ENCODE peak calls at places on chromosomes 2 and 18, in nine cellular contexts. One of them, this sample, is unnamed.

GRCh38 chr2:36277146-36277808 is 78.3 kb upstream of the CRIM1 start:
- DNase-seq in right lobe of liver: no peak
- DNase-seq in GM23338: no peak
- DNase-seq in tibial nerve: no peak
- DNase-seq in psoas muscle: no peak
- DNase-seq in CD8-positive, alpha-beta memory T cell: no peak
- DNase-seq in naive thymus-derived CD4-positive, alpha-beta T cell: no peak
- DNase-seq in pancreas: no peak
- DNase-seq in OCI-LY7: no peak
- DNase-seq in this sample: no peak

GRCh38 chr2:225494100-225494459 is 94.6 kb downstream of the NYAP2 start:
- DNase-seq in CD8-positive, alpha-beta memory T cell: no peak
- DNase-seq in OCI-LY7: no peak
- DNase-seq in naive thymus-derived CD4-positive, alpha-beta T cell: no peak
- DNase-seq in tibial nerve: no peak
- DNase-seq in right lobe of liver: no peak
- DNase-seq in psoas muscle: no peak
- DNase-seq in pancreas: no peak
- DNase-seq in GM23338: no peak
- DNase-seq in this sample: no peak

GRCh38 chr2:144596074-144596871 is 76.4 kb upstream of the ZEB2 start:
- DNase-seq in psoas muscle: no peak
- DNase-seq in GM23338: peak; percentile 17
- DNase-seq in CD8-positive, alpha-beta memory T cell: no peak
- DNase-seq in right lobe of liver: no peak
- DNase-seq in OCI-LY7: peak; percentile 74
- DNase-seq in tibial nerve: no peak
- DNase-seq in pancreas: no peak
- DNase-seq in naive thymus-derived CD4-positive, alpha-beta T cell: no peak
- DNase-seq in this sample: no peak

GRCh38 chr2:77005522-77005921 is 516.7 kb downstream of the LRRTM4 start:
- DNase-seq in CD8-positive, alpha-beta memory T cell: no peak
- DNase-seq in pancreas: no peak
- DNase-seq in OCI-LY7: no peak
- DNase-seq in tibial nerve: no peak
- DNase-seq in naive thymus-derived CD4-positive, alpha-beta T cell: no peak
- DNase-seq in psoas muscle: no peak
- DNase-seq in right lobe of liver: no peak
- DNase-seq in GM23338: no peak
- DNase-seq in this sample: no peak

GRCh38 chr2:38572167-38572566 is 30.6 kb downstream of the HNRNPLL start:
- DNase-seq in right lobe of liver: no peak
- DNase-seq in psoas muscle: no peak
- DNase-seq in OCI-LY7: no peak
- DNase-seq in pancreas: no peak
- DNase-seq in tibial nerve: no peak
- DNase-seq in GM23338: no peak
- DNase-seq in naive thymus-derived CD4-positive, alpha-beta T cell: no peak
- DNase-seq in CD8-positive, alpha-beta memory T cell: no peak
- DNase-seq in this sample: no peak

GRCh38 chr2:203679401-203679800 is 27.0 kb upstream of the CD28 start:
- DNase-seq in tibial nerve: no peak
- DNase-seq in psoas muscle: no peak
- DNase-seq in naive thymus-derived CD4-positive, alpha-beta T cell: no peak
- DNase-seq in CD8-positive, alpha-beta memory T cell: no peak
- DNase-seq in right lobe of liver: no peak
- DNase-seq in pancreas: no peak
- DNase-seq in GM23338: no peak
- DNase-seq in OCI-LY7: no peak
- DNase-seq in this sample: no peak

GRCh38 chr2:185433824-185434223 is 304.8 kb upstream of the FSIP2 start:
- DNase-seq in right lobe of liver: no peak
- DNase-seq in pancreas: no peak
- DNase-seq in naive thymus-derived CD4-positive, alpha-beta T cell: no peak
- DNase-seq in CD8-positive, alpha-beta memory T cell: no peak
- DNase-seq in GM23338: peak; percentile 19
- DNase-seq in OCI-LY7: no peak
- DNase-seq in tibial nerve: no peak
- DNase-seq in psoas muscle: no peak
- DNase-seq in this sample: no peak

GRCh38 chr2:62304429-62305417 is 108.8 kb downstream of the B3GNT2 start:
- DNase-seq in right lobe of liver: peak; percentile 67
- DNase-seq in psoas muscle: peak; percentile 47
- DNase-seq in pancreas: peak; percentile 21
- DNase-seq in tibial nerve: no peak
- DNase-seq in CD8-positive, alpha-beta memory T cell: peak; percentile 38
- DNase-seq in OCI-LY7: peak; percentile 72
- DNase-seq in GM23338: peak; percentile 49
- DNase-seq in naive thymus-derived CD4-positive, alpha-beta T cell: no peak
- DNase-seq in this sample: peak; percentile 86

GRCh38 chr2:65353927-65354326 is 78.5 kb downstream of the SPRED2 start:
- DNase-seq in right lobe of liver: no peak
- DNase-seq in pancreas: no peak
- DNase-seq in naive thymus-derived CD4-positive, alpha-beta T cell: no peak
- DNase-seq in tibial nerve: no peak
- DNase-seq in psoas muscle: no peak
- DNase-seq in OCI-LY7: no peak
- DNase-seq in GM23338: no peak
- DNase-seq in CD8-positive, alpha-beta memory T cell: no peak
- DNase-seq in this sample: no peak
- H3K4me1 ChIP-seq in right lobe of liver: no peaks in the 10 kb centered on the region
- H3K4me1 ChIP-seq in pancreas: peaks cover 10% of the 10 kb centered on the region
- H3K4me1 ChIP-seq in naive thymus-derived CD4-positive, alpha-beta T cell: no peaks in the 10 kb centered on the region
- H3K4me1 ChIP-seq in tibial nerve: peaks cover 3% of the 10 kb centered on the region
- H3K4me1 ChIP-seq in psoas muscle: peaks cover 19% of the 10 kb centered on the region
- H3K4me1 ChIP-seq in OCI-LY7: peaks cover 100% of the 10 kb centered on the region
- H3K4me1 ChIP-seq in GM23338: peaks cover 43% of the 10 kb centered on the region
- H3K4me1 ChIP-seq in CD8-positive, alpha-beta memory T cell: no peaks in the 10 kb centered on the region
- H3K4me1 ChIP-seq in this sample: peaks cover 63% of the 10 kb centered on the region

GRCh38 chr2:105143094-105143466 is 98.5 kb upstream of the GPR45 start:
- DNase-seq in right lobe of liver: no peak
- DNase-seq in pancreas: no peak
- DNase-seq in CD8-positive, alpha-beta memory T cell: no peak
- DNase-seq in GM23338: no peak
- DNase-seq in OCI-LY7: no peak
- DNase-seq in tibial nerve: no peak
- DNase-seq in naive thymus-derived CD4-positive, alpha-beta T cell: no peak
- DNase-seq in psoas muscle: no peak
- DNase-seq in this sample: no peak

GRCh38 chr2:105142239-105142638 is 99.3 kb upstream of the GPR45 start:
- DNase-seq in GM23338: peak; percentile 12
- DNase-seq in right lobe of liver: no peak
- DNase-seq in pancreas: no peak
- DNase-seq in naive thymus-derived CD4-positive, alpha-beta T cell: no peak
- DNase-seq in OCI-LY7: no peak
- DNase-seq in tibial nerve: no peak
- DNase-seq in CD8-positive, alpha-beta memory T cell: no peak
- DNase-seq in psoas muscle: no peak
- DNase-seq in this sample: no peak

GRCh38 chr2:105144941-105145300 is 96.6 kb upstream of the GPR45 start:
- DNase-seq in CD8-positive, alpha-beta memory T cell: no peak
- DNase-seq in OCI-LY7: no peak
- DNase-seq in right lobe of liver: no peak
- DNase-seq in psoas muscle: no peak
- DNase-seq in pancreas: no peak
- DNase-seq in naive thymus-derived CD4-positive, alpha-beta T cell: no peak
- DNase-seq in tibial nerve: no peak
- DNase-seq in GM23338: no peak
- DNase-seq in this sample: no peak

GRCh38 chr2:105143467-105144127 is 97.9 kb upstream of the GPR45 start:
- DNase-seq in pancreas: no peak
- DNase-seq in psoas muscle: peak; percentile 16
- DNase-seq in naive thymus-derived CD4-positive, alpha-beta T cell: no peak
- DNase-seq in right lobe of liver: no peak
- DNase-seq in GM23338: peak; percentile 71
- DNase-seq in CD8-positive, alpha-beta memory T cell: no peak
- DNase-seq in tibial nerve: no peak
- DNase-seq in OCI-LY7: no peak
- DNase-seq in this sample: no peak

GRCh38 chr2:105144128-105144940 is 97.2 kb upstream of the GPR45 start:
- DNase-seq in naive thymus-derived CD4-positive, alpha-beta T cell: no peak
- DNase-seq in pancreas: no peak
- DNase-seq in right lobe of liver: no peak
- DNase-seq in OCI-LY7: no peak
- DNase-seq in GM23338: no peak
- DNase-seq in tibial nerve: no peak
- DNase-seq in psoas muscle: no peak
- DNase-seq in CD8-positive, alpha-beta memory T cell: no peak
- DNase-seq in this sample: no peak
- H3K4me3 ChIP-seq in naive thymus-derived CD4-positive, alpha-beta T cell: no peak overlapping the region
- H3K4me3 ChIP-seq in pancreas: peak overlapping the region; percentile 39
- H3K4me3 ChIP-seq in right lobe of liver: no peak overlapping the region
- H3K4me3 ChIP-seq in OCI-LY7: no peak overlapping the region
- H3K4me3 ChIP-seq in GM23338: peak overlapping the region; percentile 82
- H3K4me3 ChIP-seq in tibial nerve: peak overlapping the region; percentile 47
- H3K4me3 ChIP-seq in psoas muscle: peak overlapping the region; percentile 30
- H3K4me3 ChIP-seq in CD8-positive, alpha-beta memory T cell: no peak overlapping the region
- H3K4me3 ChIP-seq in this sample: no peak overlapping the region

GRCh38 chr2:55159037-55159651 is 72.9 kb downstream of the CLHC1 start:
- DNase-seq in right lobe of liver: no peak
- DNase-seq in CD8-positive, alpha-beta memory T cell: no peak
- DNase-seq in tibial nerve: no peak
- DNase-seq in OCI-LY7: peak; percentile 91
- DNase-seq in pancreas: peak; percentile 73
- DNase-seq in GM23338: no peak
- DNase-seq in naive thymus-derived CD4-positive, alpha-beta T cell: no peak
- DNase-seq in psoas muscle: peak; percentile 51
- DNase-seq in this sample: peak; percentile 60

GRCh38 chr2:55156326-55156725 is 75.8 kb downstream of the CLHC1 start:
- DNase-seq in OCI-LY7: no peak
- DNase-seq in psoas muscle: no peak
- DNase-seq in right lobe of liver: no peak
- DNase-seq in CD8-positive, alpha-beta memory T cell: no peak
- DNase-seq in tibial nerve: no peak
- DNase-seq in naive thymus-derived CD4-positive, alpha-beta T cell: no peak
- DNase-seq in GM23338: no peak
- DNase-seq in pancreas: no peak
- DNase-seq in this sample: no peak

GRCh38 chr2:55158111-55158814 is 73.8 kb downstream of the CLHC1 start:
- DNase-seq in CD8-positive, alpha-beta memory T cell: no peak
- DNase-seq in psoas muscle: no peak
- DNase-seq in OCI-LY7: peak; percentile 23
- DNase-seq in GM23338: no peak
- DNase-seq in pancreas: no peak
- DNase-seq in right lobe of liver: no peak
- DNase-seq in tibial nerve: no peak
- DNase-seq in naive thymus-derived CD4-positive, alpha-beta T cell: no peak
- DNase-seq in this sample: no peak

GRCh38 chr2:55155764-55156221 is 76.3 kb downstream of the CLHC1 start:
- DNase-seq in CD8-positive, alpha-beta memory T cell: no peak
- DNase-seq in pancreas: no peak
- DNase-seq in GM23338: no peak
- DNase-seq in OCI-LY7: no peak
- DNase-seq in naive thymus-derived CD4-positive, alpha-beta T cell: no peak
- DNase-seq in psoas muscle: no peak
- DNase-seq in tibial nerve: no peak
- DNase-seq in right lobe of liver: no peak
- DNase-seq in this sample: no peak

DNA sequence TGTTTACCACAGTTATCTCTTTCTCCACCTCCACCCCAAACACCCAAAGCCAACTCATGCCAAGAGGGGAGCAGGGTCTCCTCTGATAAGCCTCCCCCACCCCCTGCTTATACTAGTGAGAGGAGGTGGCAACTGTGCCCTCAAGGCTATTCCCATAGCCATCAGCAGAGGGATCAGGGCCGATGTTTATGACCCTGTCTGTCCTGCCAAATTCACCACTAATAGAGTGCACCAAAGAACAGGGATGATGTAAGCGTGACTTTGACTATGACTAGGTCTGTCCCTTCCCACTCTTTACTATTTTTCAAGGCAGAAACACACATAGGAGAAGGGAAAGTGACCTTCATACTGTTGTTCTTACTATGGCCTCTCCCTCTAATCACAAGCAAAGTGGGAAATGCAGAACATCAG is 74.6 kb downstream of the CLHC1 start:
- DNase-seq in psoas muscle: no peak
- DNase-seq in OCI-LY7: no peak
- DNase-seq in GM23338: no peak
- DNase-seq in CD8-positive, alpha-beta memory T cell: no peak
- DNase-seq in tibial nerve: no peak
- DNase-seq in right lobe of liver: no peak
- DNase-seq in naive thymus-derived CD4-positive, alpha-beta T cell: no peak
- DNase-seq in pancreas: peak; percentile 27
- DNase-seq in this sample: no peak
- H3K4me1 ChIP-seq in psoas muscle: peaks cover 20% of the 10 kb centered on the region
- H3K4me1 ChIP-seq in OCI-LY7: peaks cover 38% of the 10 kb centered on the region
- H3K4me1 ChIP-seq in GM23338: peaks cover 32% of the 10 kb centered on the region
- H3K4me1 ChIP-seq in CD8-positive, alpha-beta memory T cell: no peaks in the 10 kb centered on the region
- H3K4me1 ChIP-seq in tibial nerve: peaks cover 27% of the 10 kb centered on the region
- H3K4me1 ChIP-seq in right lobe of liver: no peaks in the 10 kb centered on the region
- H3K4me1 ChIP-seq in naive thymus-derived CD4-positive, alpha-beta T cell: no peaks in the 10 kb centered on the region
- H3K4me1 ChIP-seq in pancreas: peaks cover 74% of the 10 kb centered on the region
- H3K4me1 ChIP-seq in this sample: peaks cover 100% of the 10 kb centered on the region

GRCh38 chr18:21689736-21690135 is 14.8 kb downstream of the ABHD3 start:
- DNase-seq in psoas muscle: no peak
- DNase-seq in OCI-LY7: no peak
- DNase-seq in tibial nerve: no peak
- DNase-seq in naive thymus-derived CD4-positive, alpha-beta T cell: no peak
- DNase-seq in pancreas: no peak
- DNase-seq in right lobe of liver: no peak
- DNase-seq in CD8-positive, alpha-beta memory T cell: no peak
- DNase-seq in GM23338: no peak
- DNase-seq in this sample: no peak

GRCh38 chr18:21682276-21683051 is 22.1 kb downstream of the ABHD3 start:
- DNase-seq in tibial nerve: peak; percentile 11
- DNase-seq in CD8-positive, alpha-beta memory T cell: no peak
- DNase-seq in right lobe of liver: no peak
- DNase-seq in pancreas: no peak
- DNase-seq in psoas muscle: no peak
- DNase-seq in GM23338: peak; percentile 24
- DNase-seq in OCI-LY7: peak; percentile 40
- DNase-seq in naive thymus-derived CD4-positive, alpha-beta T cell: peak; percentile 50
- DNase-seq in this sample: no peak

GRCh38 chr18:21684731-21685130 is 19.8 kb downstream of the ABHD3 start:
- DNase-seq in CD8-positive, alpha-beta memory T cell: no peak
- DNase-seq in psoas muscle: no peak
- DNase-seq in pancreas: no peak
- DNase-seq in OCI-LY7: no peak
- DNase-seq in tibial nerve: no peak
- DNase-seq in naive thymus-derived CD4-positive, alpha-beta T cell: no peak
- DNase-seq in GM23338: no peak
- DNase-seq in right lobe of liver: no peak
- DNase-seq in this sample: no peak

DNA sequence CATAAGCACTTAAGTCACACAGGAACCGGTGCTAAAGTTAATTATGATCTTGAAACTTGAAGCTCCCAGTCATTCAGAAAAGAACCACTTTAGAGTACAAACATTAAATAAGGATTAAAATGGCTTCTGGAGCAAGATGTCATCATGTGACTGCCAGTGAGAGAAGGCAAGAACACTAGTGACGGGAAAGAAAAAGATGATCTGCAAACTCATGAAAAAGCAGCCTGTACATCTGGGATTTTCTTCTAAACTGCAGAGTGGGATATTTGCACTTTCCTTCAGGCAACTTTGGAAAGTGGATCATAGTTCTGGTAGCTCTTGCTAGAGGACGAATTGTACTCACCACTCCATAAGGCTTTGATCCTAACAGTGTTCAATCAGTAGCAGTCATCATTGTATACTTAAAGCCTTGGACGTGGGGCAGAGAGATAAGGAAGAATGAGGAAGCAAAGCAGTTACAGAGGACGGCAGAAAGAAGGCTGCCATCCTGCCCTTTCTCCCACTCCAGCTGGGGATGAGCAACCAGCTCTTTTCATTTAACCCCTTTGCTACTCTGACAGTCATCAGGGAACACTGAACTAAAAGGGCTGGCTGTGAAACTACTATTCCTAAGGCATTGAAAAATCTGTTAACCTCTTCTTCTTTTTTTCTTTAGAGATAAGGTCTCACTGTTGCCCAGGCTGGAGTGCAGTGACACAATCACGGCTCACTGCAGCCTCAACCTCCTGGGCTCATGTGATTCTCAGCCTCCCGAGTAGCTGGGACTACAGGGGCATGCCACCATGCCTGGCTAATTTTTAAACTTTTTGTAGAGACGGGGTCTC is 18.1 kb downstream of the ABHD3 start:
- DNase-seq in naive thymus-derived CD4-positive, alpha-beta T cell: no peak
- DNase-seq in pancreas: no peak
- DNase-seq in right lobe of liver: no peak
- DNase-seq in CD8-positive, alpha-beta memory T cell: no peak
- DNase-seq in tibial nerve: no peak
- DNase-seq in OCI-LY7: no peak
- DNase-seq in GM23338: no peak
- DNase-seq in psoas muscle: no peak
- DNase-seq in this sample: no peak
- H3K4me3 ChIP-seq in naive thymus-derived CD4-positive, alpha-beta T cell: no peak overlapping the region
- H3K4me3 ChIP-seq in pancreas: no peak overlapping the region
- H3K4me3 ChIP-seq in right lobe of liver: no peak overlapping the region
- H3K4me3 ChIP-seq in CD8-positive, alpha-beta memory T cell: no peak overlapping the region
- H3K4me3 ChIP-seq in tibial nerve: no peak overlapping the region
- H3K4me3 ChIP-seq in OCI-LY7: peak overlapping the region; percentile 38
- H3K4me3 ChIP-seq in GM23338: no peak overlapping the region
- H3K4me3 ChIP-seq in psoas muscle: no peak overlapping the region
- H3K4me3 ChIP-seq in this sample: no peak overlapping the region

This sample was measured in lower lobe of right lung.